ENCODE peak calls at places on chromosomes 2 and 18, in four cellular contexts. S is SK-N-SH, Q is GM12878, U is HepG2. N is an unnamed sample.

GRCh38 chr2:65486802-65487201 is 54.4 kb upstream of the SPRED2 start:
- DNase-seq in S (no peak), Q (no peak), U (no peak), N (no peak)

GRCh38 chr18:52694804-52695203 is 354.8 kb downstream of the DCC start:
- DNase-seq in S (peak), Q (no peak), U (no peak), N (no peak)

GRCh38 chr2:165471349-165471975 is 2.0 kb downstream of the CSRNP3 start:
- DNase-seq in S (peak), Q (no peak), U (no peak), N (no peak)

GRCh38 chr2:109438773-109439191 is 175.0 kb downstream of the SEPTIN10 start:
- DNase-seq in S (peak), Q (no peak), U (no peak), N (no peak)

GRCh38 chr2:117058366-117058765 is 756.1 kb upstream of the DDX18 start:
- DNase-seq in S (no peak), Q (peak), U (no peak), N (no peak)

GRCh38 chr2:45024600-45025291 is 15.5 kb upstream of the SIX2 start:
- DNase-seq in S (no peak), Q (no peak), U (no peak), N (no peak)

GRCh38 chr2:63790913-63791312 is 50.8 kb upstream of the UGP2 start:
- DNase-seq in S (no peak), Q (no peak), U (no peak), N (no peak)

GRCh38 chr2:174336403-174337336 is 1.9 kb downstream of the SP9 start:
- DNase-seq in S (peak), Q (no peak), U (peak), N (no peak)

GRCh38 chr2:231204146-231204545 is 5.7 kb downstream of the ARMC9 start:
- DNase-seq in S (no peak), Q (no peak), U (no peak), N (no peak)

GRCh38 chr2:58686757-58687156 is 445.6 kb upstream of the FANCL start:
- DNase-seq in S (no peak), Q (no peak), U (no peak), N (no peak)

GRCh38 chr2:225399509-225399908 is at the start of gene NYAP2:
- DNase-seq in S (peak), Q (no peak), U (no peak), N (no peak)

GRCh38 chr2:172329404-172330059 is 97.9 kb upstream of the ITGA6 start:
- DNase-seq in S (no peak), Q (no peak), U (no peak), N (no peak)
- TF ChIP-seq POLR2AphosphoS5 in S (no peak), Q (no peak), U (no peak), N (no peak)

GRCh38 chr2:8222979-8223730 is 458.7 kb upstream of the ID2 start:
- DNase-seq in S (no peak), Q (no peak), U (no peak), N (no peak)
- H3K9ac ChIP-seq in S (no peak), Q (no peak), U (no peak), N (no peak)

GRCh38 chr2:49827366-49827765 is 673.1 kb upstream of the FSHR start:
- DNase-seq in S (no peak), Q (no peak), U (no peak), N (no peak)
- TF ChIP-seq POLR2AphosphoS5 in S (no peak), Q (no peak), U (no peak), N (no peak)

GRCh38 chr2:3563521-3563976 is 5.4 kb upstream of the RNASEH1 start:
- DNase-seq in S (no peak), Q (peak), U (no peak), N (no peak)

GRCh38 chr2:3557588-3558204 is 437 bp downstream of the RNASEH1 start:
- DNase-seq in S (no peak), Q (no peak), U (no peak), N (no peak)

GRCh38 chr2:3553946-3554345 is 4.2 kb downstream of the RNASEH1 start:
- DNase-seq in S (no peak), Q (no peak), U (no peak), N (no peak)

DNA sequence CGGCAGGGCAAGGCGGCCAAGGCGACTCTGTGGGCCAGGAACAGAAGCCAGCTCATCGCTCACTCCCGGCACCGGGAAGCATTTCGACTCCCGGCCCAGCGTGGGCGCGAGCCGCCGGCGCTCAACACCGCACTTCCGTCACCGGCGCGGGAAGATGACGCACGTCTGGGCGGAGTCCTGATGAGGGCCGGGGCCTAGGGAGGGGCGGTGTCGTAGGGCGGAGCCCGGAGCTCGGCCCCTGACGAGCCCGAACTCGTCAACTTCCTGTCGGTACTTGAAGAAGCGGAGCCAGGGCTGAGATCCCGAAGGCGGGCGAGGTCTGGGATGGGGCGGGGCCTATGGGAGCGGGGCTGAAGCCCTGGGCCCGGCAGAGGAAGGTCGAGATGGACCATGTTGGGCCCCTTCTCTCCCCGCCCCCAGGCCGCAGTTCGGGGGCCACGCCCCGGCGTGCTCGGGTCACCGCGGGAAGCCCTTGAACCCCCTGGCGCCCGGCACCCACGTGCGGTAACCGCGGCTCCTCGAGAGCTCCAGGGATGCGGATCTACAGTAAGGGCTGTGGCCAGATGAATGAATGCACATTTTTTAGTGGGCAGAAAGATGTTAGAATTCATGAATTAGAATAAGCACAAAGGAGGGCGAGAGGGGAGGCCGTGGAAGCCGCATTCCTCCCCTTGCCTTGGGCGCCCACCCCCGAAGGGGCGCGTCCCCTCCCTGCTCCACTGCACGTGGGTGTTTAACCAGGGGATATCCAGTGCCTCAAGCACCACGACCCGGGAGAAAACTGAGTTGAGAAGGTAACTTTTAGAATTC is at the start of gene RNASEH1:
- DNase-seq in S (peak), Q (peak), U (peak), N (peak)
- H3K9ac ChIP-seq in S (peak), Q (peak), U (peak), N (peak)

DNA sequence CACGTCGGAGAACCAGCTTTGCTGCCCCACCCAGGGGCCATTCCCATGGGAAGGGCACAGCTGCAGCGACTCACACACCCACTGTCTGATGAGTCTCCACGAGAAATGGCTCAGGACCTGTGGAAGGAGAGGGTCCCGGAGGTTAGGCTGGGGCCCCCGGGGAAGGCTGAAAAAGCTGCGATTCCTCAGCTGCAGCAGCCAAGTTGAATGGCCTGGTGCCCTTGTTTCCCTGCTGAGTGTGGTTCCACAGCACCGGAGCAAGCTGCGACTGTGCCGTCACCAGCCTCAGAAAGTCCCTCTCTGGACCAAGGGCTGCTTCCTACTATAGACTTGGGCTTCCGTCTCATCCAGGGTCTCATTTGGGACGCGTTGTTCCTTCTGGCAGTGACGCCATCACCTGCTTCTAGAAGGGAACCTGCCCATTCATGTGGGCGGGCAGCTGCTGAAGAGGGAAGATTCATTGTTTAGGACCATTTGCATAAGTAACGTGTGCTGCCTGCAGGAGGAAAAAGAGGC is 180.2 kb downstream of the INHBB start:
- DNase-seq in S (no peak), Q (no peak), U (no peak), N (no peak)
- TF ChIP-seq POLR2AphosphoS5 in S (no peak), Q (no peak), U (no peak), N (no peak)

GRCh38 chr2:233973786-233974185 is 56.6 kb downstream of the TRPM8 start:
- DNase-seq in S (no peak), Q (no peak), U (no peak), N (no peak)
- H3K9ac ChIP-seq in S (peak), Q (no peak), U (no peak), N (no peak)

DNA sequence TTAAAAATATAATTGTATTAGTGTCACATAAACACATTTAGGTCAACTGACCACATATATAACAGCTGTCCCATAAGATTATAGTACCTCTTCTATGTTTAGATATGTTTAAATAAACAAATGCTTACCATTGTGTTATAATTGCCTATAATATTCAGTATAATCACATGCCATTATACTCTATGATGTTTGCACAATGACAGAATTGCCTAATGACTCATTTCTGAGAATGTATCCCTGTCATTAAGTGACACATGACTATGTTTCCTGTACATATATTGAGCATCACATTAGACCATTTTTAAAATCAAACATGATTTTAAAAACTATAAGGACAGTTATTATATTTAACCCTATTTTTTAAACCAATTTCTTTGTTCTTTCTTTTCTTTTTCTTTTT is 89.8 kb downstream of the HS6ST1 start:
- DNase-seq in S (no peak), Q (no peak), U (peak), N (no peak)
- TF ChIP-seq POLR2AphosphoS5 in S (no peak), Q (no peak), U (no peak), N (no peak)

GRCh38 chr2:32864337-32864736 is 82.4 kb upstream of the LTBP1 start:
- DNase-seq in S (no peak), Q (no peak), U (no peak), N (no peak)
- H3K9ac ChIP-seq in S (no peak), Q (no peak), U (no peak), N (no peak)

DNA sequence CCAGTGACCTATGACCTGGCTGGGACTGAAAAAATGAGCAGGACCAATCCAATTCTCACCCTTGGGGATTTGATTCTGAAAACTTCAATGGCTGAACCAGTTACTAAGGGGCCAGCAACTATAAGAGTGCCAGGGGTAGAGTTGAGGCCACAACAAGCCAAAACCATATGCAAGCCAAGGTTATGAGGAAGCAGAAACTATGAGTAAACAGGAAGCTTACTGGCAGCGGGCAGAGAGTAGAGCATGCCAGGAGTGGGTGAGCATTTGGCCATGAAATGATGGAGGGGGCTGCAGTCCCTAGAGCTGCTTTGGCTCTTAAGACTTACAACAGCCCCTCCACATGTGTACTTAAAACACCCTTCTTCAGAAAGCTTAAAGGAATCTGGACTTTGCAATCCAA is 82.4 kb downstream of the RBMS1 start:
- DNase-seq in S (no peak), Q (no peak), U (no peak), N (no peak)
- TF ChIP-seq POLR2AphosphoS5 in S (peak), Q (no peak), U (no peak), N (no peak)